ENCODE peak calls at places on chromosomes 2 and 18, in six cellular contexts. U is EL; R is stimulated activated CD8-positive, alpha-beta memory T cell treated with anti-CD3 and anti-CD28 coated beads, Interleukin-15, amount 100 ng/mL, for 24 hours; F is AG10803; N is stimulated activated CD4-positive, alpha-beta T cell treated with anti-CD3 and anti-CD28 coated beads, Interleukin-4, amount 100 ng/mL, for 1 hour; Y is pons. E is an unnamed sample.

GRCh38 chr2:145690183-145690582 is 1170.3 kb upstream of the ZEB2 start:
- DNase-seq in U (no peak), R (no peak), F (no peak), N (no peak), Y (no peak), E (peak; percentile 26)

GRCh38 chr18:48193521-48194251 is 215.5 kb downstream of the ZBTB7C start:
- DNase-seq in U (no peak), R (no peak), F (no peak), N (no peak), Y (no peak), E (no peak)

GRCh38 chr2:47108638-47109372 is 46.3 kb downstream of the STPG4 start:
- DNase-seq in U (no peak), R (no peak), F (peak; percentile 31), N (no peak), Y (no peak), E (no peak)

GRCh38 chr2:36562973-36563532 is 34.9 kb downstream of the FEZ2 start:
- DNase-seq in U (peak; percentile 64), R (no peak), F (peak; percentile 78), N (no peak), Y (peak; percentile 86), E (peak; percentile 73)

GRCh38 chr2:48205137-48205798 is 299.0 kb upstream of the FBXO11 start:
- DNase-seq in U (peak; percentile 6), R (no peak), F (no peak), N (no peak), Y (peak; percentile 100), E (no peak)

GRCh38 chr2:68449395-68449678 is 17.8 kb downstream of the FBXO48 start:
- DNase-seq in U (no peak), R (no peak), F (no peak), N (no peak), Y (no peak), E (no peak)

GRCh38 chr18:43192408-43192807 is 76.9 kb upstream of the RIT2 start:
- DNase-seq in U (no peak), R (no peak), F (no peak), N (no peak), Y (no peak), E (no peak)

GRCh38 chr2:9004338-9005204 is 1.1 kb upstream of the MBOAT2 start:
- DNase-seq in U (peak; percentile 84), R (no peak), F (no peak), N (no peak), Y (no peak), E (peak; percentile 80)

GRCh38 chr2:113166187-113166645 is 7.6 kb upstream of the PSD4 start:
- DNase-seq in U (no peak), R (no peak), F (no peak), N (no peak), Y (no peak), E (no peak)

GRCh38 chr2:31202041-31202440 is 15.3 kb downstream of the CAPN14 start:
- DNase-seq in U (no peak), R (no peak), F (no peak), N (no peak), Y (no peak), E (no peak)

GRCh38 chr18:72830109-72830508 is 37.7 kb downstream of the NETO1 start:
- DNase-seq in U (no peak), R (no peak), F (peak; percentile 1), N (no peak), Y (peak; percentile 22), E (peak; percentile 6)

GRCh38 chr18:37554399-37554787 is 11.2 kb downstream of the CELF4 start:
- DNase-seq in U (no peak), R (no peak), F (no peak), N (no peak), Y (no peak), E (no peak)

GRCh38 chr18:36912887-36913286 is 84.0 kb downstream of the KIAA1328 start:
- DNase-seq in U (no peak), R (no peak), F (no peak), N (no peak), Y (no peak), E (no peak)

GRCh38 chr2:120797421-120798289 is 62.0 kb downstream of the GLI2 start:
- DNase-seq in U (no peak), R (no peak), F (peak; percentile 65), N (no peak), Y (peak; percentile 6), E (no peak)

GRCh38 chr2:176138526-176139169 is 9.1 kb downstream of the HOXD8 start:
- DNase-seq in U (no peak), R (no peak), F (peak; percentile 36), N (no peak), Y (no peak), E (peak; percentile 60)

GRCh38 chr18:37452697-37453385 is 112.8 kb downstream of the CELF4 start:
- DNase-seq in U (peak; percentile 16), R (no peak), F (peak; percentile 49), N (no peak), Y (no peak), E (peak; percentile 84)

GRCh38 chr2:42830922-42831574 is 38.7 kb upstream of the HAAO start:
- DNase-seq in U (no peak), R (no peak), F (no peak), N (no peak), Y (no peak), E (no peak)

GRCh38 chr18:30439174-30439573 is 603.4 kb downstream of the DSC3 start:
- DNase-seq in U (no peak), R (no peak), F (no peak), N (no peak), Y (no peak), E (no peak)

GRCh38 chr2:225512873-225513580 is 113.5 kb downstream of the NYAP2 start:
- DNase-seq in U (peak; percentile 71), R (no peak), F (peak; percentile 3), N (no peak), Y (no peak), E (no peak)

GRCh38 chr2:111032721-111033532 is 87.8 kb upstream of the BCL2L11 start:
- DNase-seq in U (peak; percentile 21), R (no peak), F (no peak), N (no peak), Y (no peak), E (peak; percentile 92)

GRCh38 chr2:102708847-102709559 is 52.8 kb upstream of the TMEM182 start:
- DNase-seq in U (peak; percentile 31), R (no peak), F (peak; percentile 27), N (no peak), Y (no peak), E (peak; percentile 57)

GRCh38 chr18:55732227-55733106 is 144.5 kb upstream of the TCF4 start:
- DNase-seq in U (peak; percentile 3), R (no peak), F (peak; percentile 49), N (no peak), Y (no peak), E (peak; percentile 27)

GRCh38 chr2:197315371-197315770 is 4.8 kb upstream of the ANKRD44 start:
- DNase-seq in U (no peak), R (no peak), F (no peak), N (no peak), Y (no peak), E (no peak)

GRCh38 chr18:59897321-59897954 is 2.4 kb upstream of the PMAIP1 start:
- DNase-seq in U (no peak), R (no peak), F (no peak), N (no peak), Y (no peak), E (no peak)

GRCh38 chr2:48120112-48120511 is 213.8 kb upstream of the FBXO11 start:
- DNase-seq in U (no peak), R (no peak), F (no peak), N (no peak), Y (no peak), E (no peak)

GRCh38 chr2:10792660-10793400 is 19.8 kb downstream of the PDIA6 start:
- DNase-seq in U (no peak), R (no peak), F (no peak), N (no peak), Y (no peak), E (no peak)

GRCh38 chr2:147913701-147914480 is 69.1 kb downstream of the ACVR2A start:
- DNase-seq in U (no peak), R (no peak), F (peak; percentile 7), N (no peak), Y (peak; percentile 70), E (peak; percentile 40)

GRCh38 chr2:118388771-118389170 is 300.5 kb downstream of the INSIG2 start:
- DNase-seq in U (peak; percentile 33), R (no peak), F (peak; percentile 44), N (no peak), Y (no peak), E (peak; percentile 87)

GRCh38 chr2:233453111-233453915 is 99.0 kb downstream of the DGKD start:
- DNase-seq in U (no peak), R (no peak), F (no peak), N (no peak), Y (no peak), E (no peak)

GRCh38 chr18:29874519-29875098 is 1167.9 kb downstream of the DSC3 start:
- DNase-seq in U (peak; percentile 50), R (no peak), F (peak; percentile 13), N (no peak), Y (peak; percentile 68), E (peak; percentile 14)

GRCh38 chr18:77529492-77529891 is 279.8 kb downstream of the GALR1 start:
- DNase-seq in U (no peak), R (no peak), F (no peak), N (no peak), Y (no peak), E (no peak)

GRCh38 chr2:66496680-66497420 is 61.9 kb downstream of the MEIS1 start:
- DNase-seq in U (no peak), R (no peak), F (peak; percentile 21), N (no peak), Y (no peak), E (no peak)

GRCh38 chr2:147487286-147487979 is 357.4 kb upstream of the ACVR2A start:
- DNase-seq in U (no peak), R (no peak), F (no peak), N (no peak), Y (no peak), E (no peak)

E was measured in renal cortical epithelial cell.